ENCODE peak calls at places on chromosomes 5 and 9, in eight cellular contexts. W is hepatocyte, T is SK-N-SH, Z is GM23248, H is OCI-LY7, P is GM23338, G is neural progenitor cell, B is HCT116. N is an unnamed sample.

GRCh38 chr5:126348855-126349635 is 74.2 kb upstream of the GRAMD2B start:
- DNase-seq in Z (no peak), B (no peak), H (no peak), W (no peak), P (peak; percentile 50), T (no peak), G (peak; percentile 94), N (no peak)

GRCh38 chr5:171596391-171596878 is 177.0 kb downstream of the FGF18 start:
- DNase-seq in T (no peak), B (no peak), H (no peak), G (no peak), P (peak; percentile 79), W (peak; percentile 72), Z (peak; percentile 48), N (no peak)

GRCh38 chr9:89519393-89519805 is 21.5 kb upstream of the SEMA4D start:
- DNase-seq in T (no peak), W (no peak), H (no peak), B (peak; percentile 26), Z (peak; percentile 21), P (no peak), G (no peak), N (peak; percentile 45)

GRCh38 chr5:135141303-135142268 is 107.6 kb upstream of the PITX1 start:
- DNase-seq in T (no peak), Z (peak; percentile 45), H (no peak), W (peak; percentile 45), G (no peak), B (peak; percentile 28), P (peak; percentile 4), N (no peak)

GRCh38 chr5:74261906-74262305 is 378.6 kb downstream of the ENC1 start:
- DNase-seq in P (no peak), T (no peak), B (no peak), Z (no peak), G (no peak), W (no peak), H (no peak), N (no peak)

GRCh38 chr9:77981332-77981731 is 50.3 kb downstream of the GNAQ start:
- DNase-seq in B (no peak), Z (peak; percentile 73), P (no peak), T (no peak), W (peak; percentile 49), G (peak; percentile 41), H (no peak), N (peak; percentile 57)

GRCh38 chr5:10266839-10267238 is 16.8 kb downstream of the CCT5 start:
- DNase-seq in T (no peak), P (no peak), H (no peak), W (peak; percentile 32), B (no peak), Z (no peak), G (no peak), N (no peak)

GRCh38 chr5:176738851-176739250 is 71.5 kb upstream of the UNC5A start:
- DNase-seq in B (no peak), T (peak; percentile 52), W (no peak), Z (no peak), P (no peak), H (no peak), G (no peak), N (no peak)

GRCh38 chr5:175878021-175878420 is 6.6 kb downstream of the CPLX2 start:
- DNase-seq in W (no peak), G (no peak), P (no peak), T (no peak), H (no peak), B (no peak), Z (no peak), N (no peak)

GRCh38 chr9:28853487-28853886 is 1280.2 kb upstream of the C9orf72 start:
- DNase-seq in Z (no peak), P (peak; percentile 47), T (no peak), G (peak; percentile 7), H (no peak), W (no peak), B (no peak), N (no peak)

GRCh38 chr9:138049779-138050471 is 172.3 kb downstream of the CACNA1B start:
- DNase-seq in H (no peak), Z (no peak), T (peak; percentile 21), W (no peak), G (peak; percentile 25), B (no peak), P (no peak), N (no peak)

GRCh38 chr5:39159986-39160490 is 59.3 kb downstream of the FYB1 start:
- DNase-seq in P (no peak), W (no peak), T (no peak), B (no peak), Z (no peak), H (no peak), G (no peak), N (no peak)

GRCh38 chr5:125695994-125696679 is 727.1 kb upstream of the GRAMD2B start:
- DNase-seq in B (peak; percentile 7), H (no peak), G (no peak), Z (peak; percentile 7), T (peak; percentile 31), P (no peak), W (peak; percentile 26), N (no peak)

GRCh38 chr5:95142145-95142544 is 142.7 kb downstream of the MCTP1 start:
- DNase-seq in W (no peak), P (no peak), G (no peak), B (no peak), Z (no peak), T (no peak), H (no peak), N (no peak)

GRCh38 chr5:72842816-72843215 is 26.4 kb downstream of the TNPO1 start:
- DNase-seq in P (peak; percentile 27), Z (peak; percentile 75), H (peak; percentile 10), G (no peak), T (no peak), W (peak; percentile 27), B (peak; percentile 32), N (no peak)

GRCh38 chr9:4061717-4062116 is 238.2 kb downstream of the GLIS3 start:
- DNase-seq in G (no peak), W (no peak), Z (no peak), H (no peak), P (no peak), T (no peak), B (no peak), N (no peak)

GRCh38 chr9:33170464-33171156 is 3.5 kb upstream of the B4GALT1 start:
- DNase-seq in T (peak; percentile 64), H (peak; percentile 35), B (peak; percentile 49), W (no peak), G (peak; percentile 44), Z (peak; percentile 43), P (peak; percentile 63), N (no peak)

GRCh38 chr5:149878371-149878770 is 66.2 kb downstream of the PDE6A start:
- DNase-seq in T (no peak), G (no peak), W (no peak), H (no peak), P (no peak), B (no peak), Z (no peak), N (no peak)

GRCh38 chr5:69491027-69491426 is 1.6 kb upstream of the OCLN start:
- DNase-seq in G (no peak), B (no peak), P (no peak), Z (no peak), T (no peak), H (no peak), W (no peak), N (no peak)

GRCh38 chr9:114223564-114224246 is 68.4 kb downstream of the COL27A1 start:
- DNase-seq in Z (peak; percentile 80), W (no peak), G (no peak), T (no peak), P (no peak), B (peak; percentile 51), H (no peak), N (no peak)
- TF ChIP-seq EZH2phosphoT487 in Z (no peak), W (no peak), G (no peak), T (no peak), P (no peak), B (no peak), H (no peak), N (no peak)

GRCh38 chr9:120891255-120891954 is 14.4 kb upstream of the PHF19 start:
- DNase-seq in T (no peak), P (no peak), G (no peak), W (no peak), Z (no peak), B (no peak), H (peak; percentile 60), N (no peak)

GRCh38 chr9:120892177-120892747 is 15.3 kb upstream of the PHF19 start:
- DNase-seq in H (no peak), T (no peak), W (no peak), P (no peak), G (no peak), Z (no peak), B (no peak), N (no peak)

GRCh38 chr9:120893585-120893857 is 16.5 kb upstream of the PHF19 start:
- DNase-seq in H (peak; percentile 61), W (no peak), B (no peak), G (no peak), Z (peak; percentile 44), T (no peak), P (no peak), N (no peak)

GRCh38 chr9:120893917-120894316 is 16.9 kb upstream of the PHF19 start:
- DNase-seq in B (no peak), W (no peak), Z (no peak), P (no peak), G (no peak), H (no peak), T (no peak), N (no peak)

DNA sequence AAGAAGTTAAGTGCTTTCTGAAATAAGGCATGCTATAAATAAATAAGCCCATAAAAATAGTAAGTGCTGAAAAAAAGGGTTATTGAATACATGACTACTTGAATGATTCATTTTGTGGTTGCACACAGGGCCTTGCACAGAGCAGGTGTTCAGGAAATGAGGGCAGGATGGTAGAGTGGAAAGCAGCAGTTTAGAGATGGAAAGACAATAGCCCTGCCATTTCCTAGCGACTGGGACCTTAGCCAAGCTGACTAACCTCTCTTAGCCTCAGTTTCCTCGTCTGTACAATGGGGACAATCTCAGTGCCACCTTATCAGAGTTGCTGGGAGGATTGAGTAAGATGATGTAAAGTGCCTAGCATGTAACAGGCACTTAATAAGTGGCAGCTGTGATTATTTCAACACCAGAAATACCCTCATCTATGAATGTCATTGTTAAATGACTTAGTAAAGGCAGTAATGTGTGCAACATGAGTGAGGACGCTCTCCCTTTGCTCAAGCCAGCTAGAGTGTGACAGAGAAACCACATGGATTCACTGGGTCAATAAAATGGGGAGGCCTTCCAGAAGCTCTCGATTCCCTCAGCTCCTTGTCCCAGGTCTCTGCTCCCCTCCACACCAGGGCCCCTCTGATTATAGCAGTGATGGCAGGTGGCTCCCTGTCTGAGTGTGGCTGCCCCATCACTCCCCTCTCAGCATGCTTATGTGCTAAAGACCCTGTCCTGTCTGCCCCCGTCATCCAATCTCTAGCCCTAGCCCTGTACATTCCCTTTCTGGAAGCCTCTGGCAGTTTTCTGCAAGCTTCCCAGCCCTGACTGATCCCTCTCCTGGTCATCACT is 16.0 kb upstream of the PHF19 start:
- DNase-seq in P (no peak), Z (peak; percentile 66), B (no peak), T (no peak), W (no peak), H (peak; percentile 97), G (no peak), N (peak; percentile 96)
- H3K27ac ChIP-seq in P (no peak overlapping the region), Z (no peak overlapping the region), B (no peak overlapping the region), T (no peak overlapping the region), W (peak overlapping the region; percentile 87), H (peak overlapping the region; percentile 98), G (no peak overlapping the region), N (peak overlapping the region; percentile 98)

GRCh38 chr5:19917588-19917987 is 70.4 kb downstream of the CDH18 start:
- DNase-seq in Z (no peak), B (no peak), H (no peak), W (no peak), T (no peak), P (no peak), G (no peak), N (no peak)
- TF ChIP-seq EZH2phosphoT487 in Z (no peak), B (no peak), H (no peak), W (no peak), T (no peak), P (no peak), G (no peak), N (no peak)

GRCh38 chr9:97412628-97413382 is 909 bp downstream of the TDRD7 start:
- DNase-seq in G (no peak), Z (peak; percentile 7), P (peak; percentile 28), T (no peak), H (peak; percentile 28), B (no peak), W (no peak), N (no peak)
- H3K27ac ChIP-seq in G (no peak overlapping the region), Z (no peak overlapping the region), P (no peak overlapping the region), T (no peak overlapping the region), H (no peak overlapping the region), B (peak overlapping the region; percentile 47), W (peak overlapping the region; percentile 88), N (peak overlapping the region; percentile 9)